ENCODE peak calls at places on chromosomes 12 and 14, in eight cellular contexts. Q is gastrocnemius medialis, N is SK-N-SH, H is choroid plexus epithelial cell, K is mammary epithelial cell, W is cardiac muscle cell, Y is transverse colon, V is body of pancreas. L is an unnamed sample.

GRCh38 chr14:40216976-40217375 is 784.7 kb upstream of the FBXO33 start:
- DNase-seq in Q (no peak), N (no peak), H (no peak), K (no peak), W (no peak), Y (no peak), V (no peak), L (no peak)

GRCh38 chr14:104567141-104567956 is 12.2 kb upstream of the C14orf180 start:
- DNase-seq in Q (no peak), N (peak), H (no peak), K (no peak), W (no peak), Y (no peak), V (no peak), L (no peak)

GRCh38 chr12:53538209-53538689 is 31.0 kb upstream of the NPFF start:
- DNase-seq in Q (no peak), N (no peak), H (peak), K (peak), W (peak), Y (peak), V (peak), L (peak)

GRCh38 chr12:91467686-91468085 is 285.1 kb upstream of the DCN start:
- DNase-seq in Q (no peak), N (no peak), H (no peak), K (no peak), W (no peak), Y (no peak), V (no peak), L (no peak)

GRCh38 chr14:96662116-96662901 is 134.9 kb upstream of the VRK1 start:
- DNase-seq in Q (no peak), N (no peak), H (no peak), K (no peak), W (no peak), Y (no peak), V (no peak), L (no peak)

GRCh38 chr14:63563370-63564026 is 20.3 kb upstream of the PPP2R5E start:
- DNase-seq in Q (no peak), N (peak), H (peak), K (peak), W (peak), Y (no peak), V (no peak), L (peak)

GRCh38 chr12:9798008-9798619 is 29.2 kb upstream of the KLRF1 start:
- DNase-seq in Q (no peak), N (no peak), H (peak), K (peak), W (peak), Y (peak), V (peak), L (peak)

GRCh38 chr14:61388976-61389576 is 67.7 kb downstream of the PRKCH start:
- DNase-seq in Q (no peak), N (no peak), H (no peak), K (peak), W (no peak), Y (no peak), V (no peak), L (peak)

GRCh38 chr14:103518416-103519042 is 4.1 kb downstream of the CKB start:
- DNase-seq in Q (no peak), N (peak), H (peak), K (peak), W (peak), Y (peak), V (peak), L (peak)

GRCh38 chr14:55354500-55354899 is 57.1 kb downstream of the ATG14 start:
- DNase-seq in Q (peak), N (peak), H (peak), K (peak), W (peak), Y (peak), V (peak), L (peak)

GRCh38 chr12:76495556-76495955 is 64.0 kb downstream of the OSBPL8 start:
- DNase-seq in Q (no peak), N (no peak), H (no peak), K (peak), W (no peak), Y (no peak), V (no peak), L (no peak)

GRCh38 chr14:102629700-102630365 is 37.4 kb downstream of the RCOR1 start:
- DNase-seq in Q (no peak), N (no peak), H (peak), K (no peak), W (peak), Y (no peak), V (no peak), L (no peak)

GRCh38 chr12:62138527-62138926 is 121.7 kb upstream of the USP15 start:
- DNase-seq in Q (no peak), N (no peak), H (no peak), K (no peak), W (no peak), Y (no peak), V (no peak), L (no peak)

GRCh38 chr14:89190779-89191513 is 226.1 kb downstream of the FOXN3 start:
- DNase-seq in Q (no peak), N (peak), H (no peak), K (no peak), W (no peak), Y (no peak), V (no peak), L (no peak)

GRCh38 chr14:103337794-103338193 is 3.8 kb downstream of the EIF5 start:
- DNase-seq in Q (no peak), N (no peak), H (no peak), K (no peak), W (no peak), Y (no peak), V (no peak), L (no peak)

GRCh38 chr12:122368361-122369073 is 54.0 kb downstream of the CLIP1 start:
- DNase-seq in Q (peak), N (no peak), H (peak), K (peak), W (peak), Y (no peak), V (peak), L (peak)

GRCh38 chr12:125093681-125094025 is 28.4 kb downstream of the AACS start:
- DNase-seq in Q (no peak), N (no peak), H (no peak), K (no peak), W (no peak), Y (no peak), V (no peak), L (no peak)

GRCh38 chr14:67622675-67623074 is 3.0 kb downstream of the ARG2 start:
- DNase-seq in Q (no peak), N (no peak), H (peak), K (peak), W (peak), Y (no peak), V (peak), L (peak)

GRCh38 chr14:58078068-58078467 is 73.9 kb downstream of the ARMH4 start:
- DNase-seq in Q (no peak), N (no peak), H (peak), K (peak), W (peak), Y (no peak), V (no peak), L (peak)

GRCh38 chr12:68532204-68532886 is 78.4 kb upstream of the RAP1B start:
- DNase-seq in Q (no peak), N (no peak), H (no peak), K (no peak), W (peak), Y (no peak), V (no peak), L (peak)

GRCh38 chr12:49893753-49894752 is 9.6 kb downstream of the FAIM2 start:
- DNase-seq in Q (no peak), N (no peak), H (peak), K (peak), W (peak), Y (no peak), V (peak), L (peak)

GRCh38 chr12:102167821-102168605 is 29.6 kb downstream of the PMCH start:
- DNase-seq in Q (no peak), N (no peak), H (peak), K (no peak), W (no peak), Y (no peak), V (no peak), L (peak)

GRCh38 chr12:127509066-127509778 is 757.7 kb upstream of the TMEM132C start:
- DNase-seq in Q (no peak), N (no peak), H (peak), K (peak), W (no peak), Y (no peak), V (no peak), L (peak)

GRCh38 chr12:2739069-2739468 is 55.7 kb upstream of the FKBP4 start:
- DNase-seq in Q (no peak), N (no peak), H (no peak), K (no peak), W (no peak), Y (no peak), V (no peak), L (no peak)

GRCh38 chr12:93381183-93381975 is 3.7 kb downstream of the NUDT4 start:
- DNase-seq in Q (no peak), N (no peak), H (peak), K (no peak), W (no peak), Y (no peak), V (no peak), L (peak)

GRCh38 chr12:2507811-2508210 is 287.0 kb upstream of the FKBP4 start:
- DNase-seq in Q (no peak), N (no peak), H (no peak), K (no peak), W (no peak), Y (no peak), V (no peak), L (no peak)

GRCh38 chr12:3644103-3644502 is 108.8 kb downstream of the CRACR2A start:
- DNase-seq in Q (no peak), N (no peak), H (no peak), K (no peak), W (no peak), Y (no peak), V (no peak), L (no peak)

GRCh38 chr14:32701475-32701874 is 237.2 kb upstream of the NPAS3 start:
- DNase-seq in Q (no peak), N (no peak), H (no peak), K (no peak), W (no peak), Y (no peak), V (no peak), L (no peak)

GRCh38 chr12:3117628-3118027 is 40.4 kb downstream of the TSPAN9 start:
- DNase-seq in Q (no peak), N (no peak), H (peak), K (peak), W (peak), Y (no peak), V (no peak), L (peak)

GRCh38 chr12:67681145-67681778 is 32.7 kb downstream of the DYRK2 start:
- DNase-seq in Q (peak), N (no peak), H (peak), K (peak), W (peak), Y (no peak), V (no peak), L (peak)

GRCh38 chr14:75979071-75979571 is 2.7 kb downstream of the TGFB3 start:
- DNase-seq in Q (no peak), N (peak), H (peak), K (no peak), W (peak), Y (peak), V (peak), L (peak)

GRCh38 chr14:24329736-24330135 is 5.1 kb downstream of the ADCY4 start:
- DNase-seq in Q (no peak), N (no peak), H (no peak), K (no peak), W (no peak), Y (peak), V (peak), L (no peak)

DNA sequence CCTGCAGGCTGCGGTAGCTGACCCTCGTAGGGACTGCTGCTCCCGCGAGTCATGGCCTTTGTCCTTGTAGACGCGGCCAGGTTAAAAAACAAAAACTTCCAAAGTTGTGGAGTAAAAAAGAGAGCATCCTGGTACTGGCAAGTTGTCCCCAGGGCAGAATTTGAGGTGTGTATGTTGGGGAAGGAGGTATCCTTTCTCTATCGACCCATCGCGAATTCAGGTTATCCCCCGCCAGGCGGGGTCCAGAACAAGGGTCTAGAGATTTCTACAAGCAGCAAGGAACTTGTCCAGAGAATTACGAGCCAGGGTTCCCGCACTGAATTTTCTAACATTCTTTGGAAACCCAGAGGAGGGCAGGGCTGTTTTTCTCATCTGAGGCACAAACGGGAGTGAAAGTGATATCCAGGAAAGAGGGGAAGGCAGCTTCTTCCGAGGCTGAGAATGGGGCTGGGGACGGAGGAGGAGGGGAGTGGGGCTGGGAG is 16.3 kb downstream of the TBX3 start:
- DNase-seq in Q (no peak), N (no peak), H (no peak), K (no peak), W (no peak), Y (no peak), V (no peak), L (no peak)
- H3K4me3 ChIP-seq in Q (peak), N (peak), H (peak), K (peak), W (no peak), Y (peak), V (no peak), L (peak)

DNA sequence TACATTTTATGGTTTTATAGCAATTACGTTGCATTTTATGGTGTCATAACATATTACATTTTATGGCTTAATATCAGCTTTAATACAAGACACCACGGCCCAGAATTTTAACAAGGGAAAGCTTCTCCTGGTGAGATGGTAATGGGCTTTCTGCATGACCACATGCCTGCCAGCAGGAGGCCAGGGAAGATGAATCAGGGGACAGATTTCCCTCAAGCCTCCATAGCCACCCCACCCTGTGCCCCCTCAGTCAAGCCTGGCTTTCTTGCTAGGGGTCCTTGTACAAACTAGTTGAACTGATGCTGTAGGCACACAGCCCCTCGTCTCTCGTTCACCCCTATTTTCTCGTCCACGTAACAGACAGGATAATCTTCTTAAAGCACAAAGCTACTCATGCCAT is 56.6 kb downstream of the HSPB8 start:
- DNase-seq in Q (no peak), N (peak), H (no peak), K (no peak), W (no peak), Y (no peak), V (no peak), L (no peak)
- TF ChIP-seq CTCF in Q (no peak), N (no peak), H (no peak), K (no peak), W (no peak), Y (no peak), V (no peak), L (peak)

GRCh38 chr12:95918194-95918993 is 24.0 kb downstream of the CCDC38 start:
- DNase-seq in Q (no peak), N (peak), H (peak), K (peak), W (peak), Y (peak), V (peak), L (peak)
- H3K4me3 ChIP-seq in Q (no peak), N (no peak), H (no peak), K (no peak), W (no peak), Y (no peak), V (no peak), L (no peak)

GRCh38 chr14:73851567-73852382 is at the start of gene PTGR2:
- DNase-seq in Q (peak), N (peak), H (peak), K (peak), W (peak), Y (peak), V (peak), L (peak)
- TF ChIP-seq CTCF in Q (peak), N (peak), H (peak), K (peak), W (no peak), Y (peak), V (peak), L (peak)

DNA sequence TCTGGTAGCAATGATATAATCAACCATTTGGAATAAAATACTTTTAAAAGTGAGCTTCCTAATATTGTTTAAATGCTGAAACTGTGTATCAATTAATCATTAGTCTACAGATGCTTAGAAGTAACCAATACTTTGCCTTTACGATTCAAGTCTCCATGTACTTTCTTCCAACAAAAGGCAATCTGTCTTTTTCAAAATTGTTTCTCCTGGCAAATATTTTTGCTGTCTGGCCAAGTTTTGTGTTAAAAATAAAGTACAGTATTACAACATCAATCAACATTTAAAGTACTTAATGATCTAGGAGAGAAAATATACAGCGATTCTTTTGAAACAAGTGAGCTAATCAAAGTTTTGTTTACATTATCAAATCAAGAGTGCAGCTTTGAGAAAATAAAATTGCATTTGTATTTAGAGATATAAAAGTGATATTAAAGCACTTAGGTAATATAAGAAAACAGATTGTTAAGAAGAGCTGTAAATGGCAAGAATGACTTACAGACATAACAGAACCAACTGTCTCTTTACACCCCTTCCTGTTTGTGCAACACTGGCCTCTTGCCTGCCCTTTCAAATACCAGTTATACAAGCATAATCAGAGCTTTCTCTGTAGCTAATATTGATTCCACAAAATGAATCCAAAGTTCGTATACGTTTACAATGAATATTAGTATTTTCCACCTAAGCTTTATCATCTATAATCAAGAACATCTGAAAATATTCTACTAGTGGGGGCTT is 38.2 kb upstream of the FBLN5 start:
- DNase-seq in Q (no peak), N (no peak), H (peak), K (no peak), W (peak), Y (no peak), V (no peak), L (peak)
- H3K4me3 ChIP-seq in Q (no peak), N (no peak), H (no peak), K (no peak), W (no peak), Y (no peak), V (no peak), L (no peak)

GRCh38 chr12:14365294-14366210 is at the start of gene ATF7IP:
- DNase-seq in Q (peak), N (peak), H (peak), K (peak), W (peak), Y (peak), V (peak), L (peak)
- TF ChIP-seq CTCF in Q (peak), N (peak), H (peak), K (peak), W (peak), Y (peak), V (peak), L (peak)

GRCh38 chr12:5944053-5944452 is 1.0 kb downstream of the ANO2 start:
- DNase-seq in Q (no peak), N (no peak), H (no peak), K (no peak), W (no peak), Y (no peak), V (no peak), L (no peak)

GRCh38 chr12:5946388-5946787 is 1.3 kb upstream of the ANO2 start:
- DNase-seq in Q (no peak), N (no peak), H (no peak), K (no peak), W (no peak), Y (no peak), V (no peak), L (no peak)

GRCh38 chr12:5944688-5945070 is 380 bp downstream of the ANO2 start:
- DNase-seq in Q (no peak), N (no peak), H (no peak), K (no peak), W (peak), Y (no peak), V (no peak), L (peak)

GRCh38 chr12:5948696-5949095 is 3.6 kb upstream of the ANO2 start:
- DNase-seq in Q (no peak), N (no peak), H (no peak), K (no peak), W (no peak), Y (no peak), V (no peak), L (no peak)

DNA sequence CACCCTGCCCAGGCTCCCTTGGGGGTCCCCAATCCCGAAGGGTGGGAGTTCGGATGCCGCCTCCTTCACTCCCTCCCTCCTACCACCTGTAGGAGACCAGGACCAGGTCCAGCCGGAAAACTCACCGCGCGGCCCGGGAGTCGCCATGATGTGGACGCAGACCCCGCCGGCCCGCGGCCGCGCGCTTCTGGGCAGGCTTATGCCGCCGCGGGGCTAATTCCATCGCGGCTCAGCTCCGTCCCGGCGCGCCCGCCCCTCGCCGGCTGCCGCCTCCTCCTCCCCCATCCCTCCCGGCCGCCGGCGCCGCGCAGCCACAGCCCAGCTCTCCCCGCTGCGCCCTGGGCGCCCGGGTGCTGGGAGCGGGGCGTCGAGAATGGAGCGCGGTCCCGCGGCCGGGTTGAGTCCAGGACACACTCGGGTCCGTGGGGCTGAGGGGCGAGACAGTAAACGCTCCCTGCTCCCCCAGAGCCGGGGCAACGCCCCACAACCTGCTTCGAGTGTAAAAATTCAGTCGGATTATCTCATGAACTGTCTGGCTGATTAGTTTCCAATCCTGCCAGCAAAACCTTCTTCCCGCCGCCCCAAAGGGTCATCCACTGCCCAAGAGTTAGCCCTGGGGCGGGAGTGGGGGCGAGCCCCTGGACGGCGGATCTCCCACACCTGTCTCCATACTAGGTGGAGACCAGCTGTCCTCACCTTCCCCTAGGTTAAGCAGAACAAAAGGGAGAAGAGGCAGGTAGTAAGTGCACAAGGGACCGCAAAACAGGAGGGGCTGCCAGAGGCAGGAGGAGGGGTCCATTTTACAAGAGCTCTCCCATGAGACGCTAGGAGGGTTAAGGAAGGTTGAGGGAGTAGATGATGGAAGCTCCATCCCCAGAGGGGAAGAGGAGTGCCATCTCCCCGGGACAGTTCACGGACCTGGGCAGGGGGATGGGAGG is at the start of gene ANO2:
- DNase-seq in Q (no peak), N (peak), H (no peak), K (no peak), W (peak), Y (no peak), V (no peak), L (no peak)
- H3K4me3 ChIP-seq in Q (peak), N (peak), H (peak), K (peak), W (peak), Y (peak), V (no peak), L (peak)

L was measured in fibroblast of the aortic adventitia.